ENCODE peak calls at places on chromosomes 6 and 20, in ten cellular contexts. O is pancreas, Y is left lobe of liver, R is fibroblast of the aortic adventitia, X is nephron progenitor cell, C is caudate nucleus, T is heart right ventricle, I is fibroblast of pulmonary artery, G is heart left ventricle, Q is hepatic stellate cell. E is an unnamed sample.

GRCh38 chr6:104161960-104162669 is 697.6 kb downstream of the HACE1 start:
- DNase-seq in T (no peak), Q (no peak), O (no peak), C (no peak), Y (no peak), R (peak; percentile 10), I (peak; percentile 71), X (no peak), G (no peak), E (no peak)

GRCh38 chr6:26284537-26285142 is 80.4 kb upstream of the BTN3A2 start:
- DNase-seq in T (peak; percentile 48), Q (no peak), C (peak; percentile 3), Y (no peak), O (no peak), G (peak; percentile 53), I (peak; percentile 76), R (peak; percentile 75), X (peak; percentile 50), E (no peak)

GRCh38 chr6:25629202-25629584 is 22.8 kb upstream of the SCGN start:
- DNase-seq in O (no peak), X (no peak), Y (no peak), R (no peak), I (no peak), G (no peak), T (no peak), Q (no peak), C (no peak), E (no peak)

GRCh38 chr6:37612475-37612874 is 85.2 kb downstream of the MDGA1 start:
- DNase-seq in O (no peak), X (no peak), R (peak; percentile 6), T (no peak), C (no peak), Q (no peak), Y (no peak), I (peak; percentile 10), G (no peak), E (no peak)

GRCh38 chr20:25042531-25043498 is 15.1 kb downstream of the ACSS1 start:
- DNase-seq in G (peak; percentile 78), I (no peak), R (no peak), X (no peak), Q (no peak), O (peak; percentile 52), Y (no peak), C (no peak), T (peak; percentile 76), E (no peak)

GRCh38 chr20:38304845-38305447 is 990 bp downstream of the BPI start:
- DNase-seq in G (no peak), O (no peak), C (no peak), R (peak; percentile 45), X (peak; percentile 26), T (no peak), I (peak; percentile 58), Q (peak; percentile 41), Y (peak; percentile 79), E (no peak)

GRCh38 chr20:54452277-54452676 is 23.1 kb upstream of the DOK5 start:
- DNase-seq in O (no peak), Y (no peak), G (no peak), T (no peak), I (no peak), Q (no peak), X (no peak), R (no peak), C (no peak), E (no peak)

GRCh38 chr20:39468703-39469102 is 506.6 kb downstream of the DHX35 start:
- DNase-seq in C (no peak), I (no peak), G (no peak), Q (no peak), Y (no peak), O (no peak), X (no peak), T (no peak), R (no peak), E (no peak)

GRCh38 chr20:13723015-13723414 is 61.7 kb downstream of the ESF1 start:
- DNase-seq in Y (no peak), T (no peak), C (no peak), X (no peak), O (no peak), G (no peak), Q (no peak), I (no peak), R (no peak), E (no peak)

GRCh38 chr6:15395087-15395486 is 149.2 kb downstream of the JARID2 start:
- DNase-seq in R (no peak), G (no peak), Q (no peak), T (no peak), C (no peak), Y (no peak), X (no peak), O (no peak), I (no peak), E (no peak)

GRCh38 chr6:51098801-51099200 is 280.1 kb downstream of the TFAP2B start:
- DNase-seq in I (no peak), C (no peak), O (no peak), Y (no peak), G (no peak), Q (no peak), T (no peak), R (peak; percentile 3), X (no peak), E (no peak)

GRCh38 chr20:56974499-56975250 is 291.8 kb downstream of the BMP7 start:
- DNase-seq in Y (no peak), X (peak; percentile 71), C (peak; percentile 8), O (no peak), I (peak; percentile 57), T (no peak), Q (peak; percentile 30), R (no peak), G (no peak), E (no peak)

GRCh38 chr6:90219168-90219985 is 77.3 kb downstream of the BACH2 start:
- DNase-seq in Q (no peak), T (peak; percentile 59), R (peak; percentile 96), I (peak; percentile 74), C (peak; percentile 74), O (no peak), G (peak; percentile 56), X (peak; percentile 51), Y (no peak), E (peak; percentile 42)

GRCh38 chr20:46344488-46345162 is 36.3 kb upstream of the CDH22 start:
- DNase-seq in T (no peak), Q (no peak), G (no peak), X (no peak), Y (no peak), R (no peak), C (no peak), O (no peak), I (no peak), E (no peak)

GRCh38 chr6:168043193-168043847 is 35.7 kb downstream of the FRMD1 start:
- DNase-seq in O (no peak), Y (no peak), T (no peak), C (no peak), X (no peak), R (no peak), G (no peak), Q (no peak), I (no peak), E (no peak)

GRCh38 chr20:47453167-47453782 is 48.4 kb upstream of the NCOA3 start:
- DNase-seq in T (no peak), G (no peak), R (peak; percentile 88), I (peak; percentile 84), Y (no peak), Q (peak; percentile 55), O (no peak), X (no peak), C (no peak), E (no peak)

GRCh38 chr20:23049201-23049932 is at the start of gene THBD:
- DNase-seq in O (peak; percentile 71), C (no peak), X (peak; percentile 48), Q (peak; percentile 34), R (peak; percentile 78), I (peak; percentile 56), Y (peak; percentile 57), G (peak; percentile 88), T (peak; percentile 88), E (no peak)

GRCh38 chr6:55916188-55916587 is 40.8 kb upstream of the BMP5 start:
- DNase-seq in C (no peak), T (no peak), Y (no peak), Q (no peak), G (no peak), X (no peak), I (peak; percentile 54), R (peak; percentile 32), O (no peak), E (no peak)

GRCh38 chr6:56516003-56516402 is 126.7 kb downstream of the DST start:
- DNase-seq in R (no peak), C (no peak), T (no peak), O (no peak), G (no peak), Y (no peak), I (no peak), Q (no peak), X (no peak), E (no peak)

GRCh38 chr20:48521121-48521520 is 306.7 kb downstream of the PREX1 start:
- DNase-seq in Q (no peak), X (no peak), G (no peak), C (no peak), R (no peak), Y (no peak), O (no peak), I (no peak), T (no peak), E (no peak)

GRCh38 chr6:168623736-168624135 is 182.8 kb downstream of the SMOC2 start:
- DNase-seq in X (no peak), Y (no peak), C (no peak), Q (no peak), T (no peak), I (no peak), G (no peak), O (peak; percentile 44), R (no peak), E (no peak)

GRCh38 chr6:27684264-27685211 is 211.6 kb upstream of the ZNF184 start:
- DNase-seq in Q (peak; percentile 42), Y (no peak), I (peak; percentile 75), R (peak; percentile 59), O (no peak), X (peak; percentile 70), T (no peak), C (no peak), G (no peak), E (no peak)

GRCh38 chr6:32170294-32170693 is 5.6 kb downstream of the AGPAT1 start:
- DNase-seq in Y (no peak), X (no peak), O (peak; percentile 45), G (no peak), R (no peak), I (no peak), C (no peak), Q (no peak), T (no peak), E (no peak)

GRCh38 chr20:9789136-9789535 is 49.7 kb downstream of the PAK5 start:
- DNase-seq in X (no peak), Q (no peak), Y (no peak), T (no peak), G (no peak), C (no peak), R (no peak), I (no peak), O (no peak), E (no peak)

GRCh38 chr6:169618526-169619490 is 83.0 kb downstream of the WDR27 start:
- DNase-seq in C (no peak), O (no peak), Y (no peak), T (no peak), X (no peak), G (no peak), I (peak; percentile 72), Q (peak; percentile 75), R (peak; percentile 88), E (no peak)

GRCh38 chr20:25327521-25328235 is 63.0 kb downstream of the ABHD12 start:
- DNase-seq in G (no peak), X (no peak), T (no peak), O (no peak), Q (no peak), Y (no peak), R (no peak), I (no peak), C (no peak), E (no peak)

GRCh38 chr20:7240490-7240889 is 473.0 kb downstream of the BMP2 start:
- DNase-seq in R (no peak), G (no peak), C (no peak), O (no peak), X (no peak), Q (no peak), Y (no peak), I (no peak), T (no peak), E (no peak)